ENCODE peak calls at places on chromosome 5, in eight cellular contexts. G is NAMALWA; Y is stimulated activated naive CD8-positive, alpha-beta T cell treated with anti-CD3 and anti-CD28 coated beads, Interleukin-15, amount 100 ng/mL, for 72 hours; Q is stimulated activated CD8-positive, alpha-beta memory T cell treated with anti-CD3 and anti-CD28 coated beads, Interleukin-7, amount 100 ng/mL, for 24 hours; E is upper lobe of right lung; S is stromal cell of bone marrow; P is activated CD4-positive, alpha-beta T cell treated with anti-CD3 and anti-CD28 coated beads, Interleukin-2, amount 50 U/mL, for 48 hours; M is HuH-7. A is an unnamed sample.

GRCh38 chr5:39161578-39161977 is 57.8 kb downstream of the FYB1 start:
- DNase-seq in G (no peak), Y (no peak), Q (no peak), E (no peak), S (no peak), P (no peak), M (no peak), A (no peak)

GRCh38 chr5:145283101-145283500 is 552.0 kb downstream of the PRELID2 start:
- DNase-seq in G (no peak), Y (no peak), Q (no peak), E (no peak), S (peak), P (no peak), M (no peak), A (no peak)

GRCh38 chr5:178234753-178235599 is 2.4 kb upstream of the PHYKPL start:
- DNase-seq in G (peak), Y (peak), Q (peak), E (peak), S (no peak), P (peak), M (peak), A (peak)

GRCh38 chr5:143341807-143342570 is 61.5 kb downstream of the NR3C1 start:
- DNase-seq in G (no peak), Y (no peak), Q (no peak), E (no peak), S (peak), P (no peak), M (no peak), A (no peak)

GRCh38 chr5:42021119-42021518 is 96.0 kb downstream of the FBXO4 start:
- DNase-seq in G (no peak), Y (no peak), Q (no peak), E (no peak), S (peak), P (no peak), M (no peak), A (no peak)

GRCh38 chr5:95711501-95712346 is 19.4 kb upstream of the RHOBTB3 start:
- DNase-seq in G (no peak), Y (no peak), Q (no peak), E (no peak), S (no peak), P (no peak), M (no peak), A (no peak)

GRCh38 chr5:96997265-96997859 is 61.5 kb downstream of the LNPEP start:
- DNase-seq in G (peak), Y (no peak), Q (no peak), E (no peak), S (peak), P (no peak), M (peak), A (peak)

GRCh38 chr5:88806338-88806737 is 76.6 kb downstream of the MEF2C start:
- DNase-seq in G (no peak), Y (no peak), Q (no peak), E (no peak), S (no peak), P (no peak), M (no peak), A (no peak)

GRCh38 chr5:112264666-112265065 is 154.4 kb downstream of the EPB41L4A start:
- DNase-seq in G (no peak), Y (no peak), Q (no peak), E (no peak), S (no peak), P (no peak), M (no peak), A (no peak)

GRCh38 chr5:38994329-38994927 is 79.8 kb downstream of the RICTOR start:
- DNase-seq in G (peak), Y (no peak), Q (no peak), E (no peak), S (peak), P (no peak), M (peak), A (peak)

GRCh38 chr5:139668064-139668880 is 20.1 kb downstream of the CXXC5 start:
- DNase-seq in G (peak), Y (peak), Q (no peak), E (peak), S (no peak), P (peak), M (no peak), A (no peak)

GRCh38 chr5:141663506-141663905 is 12.3 kb upstream of the FCHSD1 start:
- DNase-seq in G (no peak), Y (no peak), Q (no peak), E (no peak), S (no peak), P (no peak), M (no peak), A (peak)

GRCh38 chr5:84729326-84729725 is 344.6 kb upstream of the EDIL3 start:
- DNase-seq in G (no peak), Y (no peak), Q (no peak), E (no peak), S (peak), P (no peak), M (no peak), A (no peak)

GRCh38 chr5:146302428-146302827 is 36.2 kb upstream of the POU4F3 start:
- DNase-seq in G (no peak), Y (no peak), Q (no peak), E (no peak), S (no peak), P (no peak), M (no peak), A (no peak)

GRCh38 chr5:179596421-179596820 is 27.1 kb downstream of the HNRNPH1 start:
- DNase-seq in G (no peak), Y (no peak), Q (no peak), E (peak), S (no peak), P (no peak), M (no peak), A (no peak)

GRCh38 chr5:158461240-158461854 is 602.4 kb upstream of the CLINT1 start:
- DNase-seq in G (no peak), Y (no peak), Q (no peak), E (no peak), S (no peak), P (no peak), M (peak), A (no peak)

GRCh38 chr5:37112383-37112991 is 136.7 kb downstream of the CPLANE1 start:
- DNase-seq in G (peak), Y (no peak), Q (no peak), E (no peak), S (no peak), P (no peak), M (no peak), A (no peak)

GRCh38 chr5:136526798-136527197 is 161.5 kb upstream of the TRPC7 start:
- DNase-seq in G (no peak), Y (no peak), Q (no peak), E (no peak), S (no peak), P (no peak), M (no peak), A (no peak)

GRCh38 chr5:142866563-142867275 is 96.5 kb downstream of the ARHGAP26 start:
- DNase-seq in G (peak), Y (peak), Q (no peak), E (no peak), S (no peak), P (peak), M (peak), A (peak)

GRCh38 chr5:29229461-29229860 is 1964.0 kb upstream of the CDH6 start:
- DNase-seq in G (no peak), Y (no peak), Q (no peak), E (no peak), S (no peak), P (no peak), M (no peak), A (no peak)

GRCh38 chr5:173771058-173771742 is 116.9 kb upstream of the CPEB4 start:
- DNase-seq in G (no peak), Y (no peak), Q (no peak), E (no peak), S (no peak), P (no peak), M (no peak), A (no peak)

GRCh38 chr5:43042176-43042625 is 2.1 kb upstream of the ANXA2R start:
- DNase-seq in G (peak), Y (peak), Q (peak), E (peak), S (no peak), P (peak), M (peak), A (no peak)

GRCh38 chr5:146048994-146049703 is 56.2 kb downstream of the PLAC8L1 start:
- DNase-seq in G (peak), Y (peak), Q (no peak), E (no peak), S (peak), P (peak), M (peak), A (peak)

GRCh38 chr5:177983763-177984564 is 12.1 kb downstream of the PROP1 start:
- DNase-seq in G (no peak), Y (no peak), Q (no peak), E (no peak), S (no peak), P (no peak), M (no peak), A (no peak)

GRCh38 chr5:172798422-172799215 is 27.6 kb upstream of the DUSP1 start:
- DNase-seq in G (no peak), Y (no peak), Q (no peak), E (peak), S (peak), P (no peak), M (no peak), A (no peak)

GRCh38 chr5:168288349-168289245 is 2.8 kb upstream of the WWC1 start:
- DNase-seq in G (no peak), Y (no peak), Q (no peak), E (no peak), S (no peak), P (no peak), M (no peak), A (no peak)

GRCh38 chr5:174446446-174446845 is 277.9 kb upstream of the MSX2 start:
- DNase-seq in G (no peak), Y (no peak), Q (no peak), E (no peak), S (no peak), P (no peak), M (no peak), A (no peak)

GRCh38 chr5:108380531-108381021 is 1.3 kb downstream of the FBXL17 start:
- DNase-seq in G (peak), Y (peak), Q (no peak), E (peak), S (no peak), P (peak), M (peak), A (no peak)